ENCODE peak calls at places on chromosomes 5 and 9, in ten cellular contexts. V, I, N, W, Z, P, T, O, Q and S are unnamed samples.
A peak's percentile ranks its signal among the peaks of the same experiment; 100 is the strongest.

GRCh38 chr9:93031629-93032431 is 26.7 kb upstream of the SUSD3 start:
- DNase-seq in V (no peak), I (no peak), N (no peak), W (no peak), Z (no peak), P (no peak), T (no peak), O (peak; percentile 4), Q (no peak), S (no peak)

GRCh38 chr5:122077451-122078115 is 476 bp downstream of the LOX start:
- DNase-seq in V (no peak), I (peak; percentile 64), N (peak; percentile 27), W (no peak), Z (no peak), P (no peak), T (peak; percentile 41), O (no peak), Q (no peak), S (peak; percentile 73)

GRCh38 chr5:14082523-14082922 is 60.6 kb upstream of the TRIO start:
- DNase-seq in V (no peak), I (no peak), N (no peak), W (no peak), Z (no peak), P (no peak), T (no peak), O (no peak), Q (no peak), S (no peak)

GRCh38 chr9:2494571-2494970 is 127.0 kb upstream of the VLDLR start:
- DNase-seq in V (peak; percentile 62), I (no peak), N (no peak), W (no peak), Z (peak; percentile 88), P (no peak), T (peak; percentile 33), O (peak; percentile 84), Q (no peak), S (no peak)

GRCh38 chr9:27499481-27499880 is 24.6 kb upstream of the IFNK start:
- DNase-seq in V (no peak), I (no peak), N (no peak), W (no peak), Z (no peak), P (no peak), T (peak; percentile 91), O (peak; percentile 23), Q (no peak), S (no peak)

GRCh38 chr5:142439208-142439607 is 114.4 kb upstream of the SPRY4 start:
- DNase-seq in V (no peak), I (no peak), N (no peak), W (no peak), Z (no peak), P (no peak), T (no peak), O (no peak), Q (no peak), S (no peak)

GRCh38 chr5:61637566-61637965 is 305.5 kb downstream of the ZSWIM6 start:
- DNase-seq in V (no peak), I (peak; percentile 62), N (no peak), W (no peak), Z (no peak), P (no peak), T (no peak), O (no peak), Q (no peak), S (no peak)

GRCh38 chr9:125908138-125908537 is 161.0 kb downstream of the PBX3 start:
- DNase-seq in V (no peak), I (no peak), N (no peak), W (no peak), Z (no peak), P (no peak), T (no peak), O (no peak), Q (no peak), S (no peak)

GRCh38 chr5:40654377-40655006 is 25.2 kb upstream of the PTGER4 start:
- DNase-seq in V (no peak), I (no peak), N (no peak), W (no peak), Z (no peak), P (no peak), T (no peak), O (no peak), Q (no peak), S (no peak)

GRCh38 chr9:82535432-82535998 is 527.4 kb downstream of the RASEF start:
- DNase-seq in V (no peak), I (no peak), N (no peak), W (no peak), Z (no peak), P (no peak), T (no peak), O (peak; percentile 66), Q (no peak), S (no peak)

GRCh38 chr9:77678136-77678535 is 30.0 kb upstream of the GNA14 start:
- DNase-seq in V (no peak), I (no peak), N (no peak), W (no peak), Z (no peak), P (no peak), T (no peak), O (no peak), Q (no peak), S (no peak)

GRCh38 chr9:77672183-77672582 is 24.1 kb upstream of the GNA14 start:
- DNase-seq in V (no peak), I (no peak), N (no peak), W (no peak), Z (no peak), P (no peak), T (no peak), O (no peak), Q (no peak), S (no peak)

GRCh38 chr9:77679088-77679487 is 31.0 kb upstream of the GNA14 start:
- DNase-seq in V (no peak), I (no peak), N (no peak), W (no peak), Z (no peak), P (no peak), T (no peak), O (no peak), Q (no peak), S (no peak)

GRCh38 chr9:77679696-77680359 is 31.7 kb upstream of the GNA14 start:
- DNase-seq in V (no peak), I (no peak), N (no peak), W (no peak), Z (no peak), P (no peak), T (no peak), O (no peak), Q (no peak), S (no peak)

GRCh38 chr9:77673912-77674791 is 26.0 kb upstream of the GNA14 start:
- DNase-seq in V (no peak), I (no peak), N (no peak), W (no peak), Z (peak; percentile 16), P (no peak), T (no peak), O (no peak), Q (no peak), S (no peak)
- TF ChIP-seq CTCF in V (peak; percentile 19), I (no peak), N (no peak), W (no peak), Z (no peak), P (no peak), T (no peak), O (no peak), Q (no peak), S (no peak)

GRCh38 chr9:102295188-102295587 is 556.7 kb upstream of the GRIN3A start:
- DNase-seq in V (no peak), I (no peak), N (no peak), W (no peak), Z (no peak), P (no peak), T (no peak), O (no peak), Q (no peak), S (no peak)
- TF ChIP-seq CTCF in V (no peak), I (no peak), N (no peak), W (no peak), Z (no peak), P (no peak), T (no peak), O (no peak), Q (no peak), S (no peak)

GRCh38 chr5:72602696-72603685 is 95.8 kb upstream of the ZNF366 start:
- DNase-seq in V (no peak), I (no peak), N (no peak), W (no peak), Z (peak; percentile 34), P (no peak), T (no peak), O (no peak), Q (no peak), S (no peak)

GRCh38 chr5:72601861-72602260 is 94.7 kb upstream of the ZNF366 start:
- DNase-seq in V (no peak), I (no peak), N (no peak), W (no peak), Z (no peak), P (no peak), T (no peak), O (no peak), Q (no peak), S (no peak)

GRCh38 chr5:72599519-72600400 is 92.5 kb upstream of the ZNF366 start:
- DNase-seq in V (peak; percentile 51), I (no peak), N (no peak), W (no peak), Z (peak; percentile 51), P (no peak), T (peak; percentile 77), O (peak; percentile 80), Q (no peak), S (no peak)

GRCh38 chr5:72598461-72599433 is 91.5 kb upstream of the ZNF366 start:
- DNase-seq in V (peak; percentile 44), I (no peak), N (no peak), W (peak; percentile 1), Z (peak; percentile 74), P (no peak), T (peak; percentile 12), O (peak; percentile 27), Q (no peak), S (no peak)

GRCh38 chr5:72600401-72600981 is 93.3 kb upstream of the ZNF366 start:
- DNase-seq in V (peak; percentile 98), I (no peak), N (no peak), W (no peak), Z (peak; percentile 95), P (no peak), T (peak; percentile 96), O (peak; percentile 88), Q (no peak), S (no peak)
- TF ChIP-seq CTCF in V (no peak), I (no peak), N (no peak), W (no peak), Z (no peak), P (no peak), T (no peak), O (no peak), Q (no peak), S (no peak)

DNA sequence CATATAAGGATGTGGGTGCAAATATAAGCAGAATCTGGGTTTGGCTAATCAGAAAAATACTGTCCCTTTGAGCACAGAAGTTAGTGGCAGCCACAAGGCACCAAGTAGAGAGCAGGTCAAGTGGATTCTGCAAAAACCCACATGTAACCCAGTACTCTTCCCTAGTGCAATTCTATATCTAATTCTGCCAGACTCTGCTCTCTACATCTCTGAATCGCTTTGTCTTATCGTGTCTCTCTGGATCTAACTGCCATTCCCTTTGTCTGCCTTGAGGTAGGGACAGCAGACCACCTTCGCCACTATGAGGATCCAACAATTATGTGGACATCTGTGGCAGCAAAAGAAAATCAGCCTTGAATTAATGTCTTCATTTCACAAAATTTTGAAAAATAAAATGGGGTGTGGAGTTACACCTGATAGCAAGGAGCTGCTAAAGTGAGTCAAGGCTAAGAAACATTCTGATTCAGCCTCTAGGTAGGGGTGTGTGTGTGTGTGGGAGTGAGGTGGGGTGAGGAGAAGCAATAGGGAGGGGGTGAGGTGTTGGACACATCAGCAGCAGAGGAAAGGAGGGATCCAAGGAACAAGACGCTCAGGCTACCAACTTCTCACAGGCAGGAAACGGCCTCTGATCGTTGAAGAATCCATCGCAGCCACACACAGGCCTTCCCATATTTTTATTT is 33.7 kb upstream of the ZNF366 start:
- DNase-seq in V (no peak), I (no peak), N (no peak), W (no peak), Z (no peak), P (no peak), T (no peak), O (no peak), Q (no peak), S (no peak)
- TF ChIP-seq CTCF in V (no peak), I (no peak), N (no peak), W (no peak), Z (no peak), P (no peak), T (no peak), O (no peak), Q (no peak), S (no peak)